ENCODE peak calls at places on chromosomes 3 and 15, in four cellular contexts. One of them, this sample, is unnamed.

GRCh38 chr3:146780251-146780650 is 175.1 kb upstream of the PLSCR5 start:
- DNase-seq in K562: no peak
- DNase-seq in HEK293T: no peak
- DNase-seq in HepG2: no peak
- DNase-seq in this sample: no peak

GRCh38 chr3:99108508-99108907 is 207.0 kb upstream of the DCBLD2 start:
- DNase-seq in K562: no peak
- DNase-seq in HEK293T: no peak
- DNase-seq in HepG2: no peak
- DNase-seq in this sample: no peak

GRCh38 chr3:98733055-98733777 is 29.9 kb upstream of the ST3GAL6 start:
- DNase-seq in K562: no peak
- DNase-seq in HEK293T: peak; percentile 43
- DNase-seq in HepG2: peak; percentile 12
- DNase-seq in this sample: no peak

GRCh38 chr15:45157056-45157455 is 27.3 kb downstream of the DUOX1 start:
- DNase-seq in K562: peak; percentile 45
- DNase-seq in HEK293T: no peak
- DNase-seq in HepG2: no peak
- DNase-seq in this sample: no peak

GRCh38 chr3:146115619-146116018 is 45.4 kb downstream of the PLOD2 start:
- DNase-seq in K562: no peak
- DNase-seq in HEK293T: no peak
- DNase-seq in HepG2: peak; percentile 90
- DNase-seq in this sample: no peak

GRCh38 chr15:57060799-57061198 is 142.4 kb downstream of the TCF12 start:
- DNase-seq in K562: no peak
- DNase-seq in HEK293T: no peak
- DNase-seq in HepG2: peak; percentile 75
- DNase-seq in this sample: no peak

GRCh38 chr15:69012761-69013364 is 1.6 kb upstream of the NOX5 start:
- DNase-seq in K562: no peak
- DNase-seq in HEK293T: no peak
- DNase-seq in HepG2: no peak
- DNase-seq in this sample: no peak

GRCh38 chr15:25481208-25481862 is 42.5 kb upstream of the UBE3A start:
- DNase-seq in K562: no peak
- DNase-seq in HEK293T: no peak
- DNase-seq in HepG2: no peak
- DNase-seq in this sample: no peak

GRCh38 chr3:133988631-133989161 is 41.0 kb downstream of the SLCO2A1 start:
- DNase-seq in K562: no peak
- DNase-seq in HEK293T: no peak
- DNase-seq in HepG2: no peak
- DNase-seq in this sample: no peak

GRCh38 chr3:102074951-102075350 is 225.6 kb downstream of the NFKBIZ start:
- DNase-seq in K562: no peak
- DNase-seq in HEK293T: no peak
- DNase-seq in HepG2: no peak
- DNase-seq in this sample: no peak

GRCh38 chr3:39529551-39529950 is 62.1 kb downstream of the MOBP start:
- DNase-seq in K562: no peak
- DNase-seq in HEK293T: no peak
- DNase-seq in HepG2: no peak
- DNase-seq in this sample: no peak

GRCh38 chr3:136350557-136350956 is 100.4 kb downstream of the PCCB start:
- DNase-seq in K562: no peak
- DNase-seq in HEK293T: no peak
- DNase-seq in HepG2: no peak
- DNase-seq in this sample: no peak

GRCh38 chr15:74240897-74241614 is 4.9 kb downstream of the CCDC33 start:
- DNase-seq in K562: no peak
- DNase-seq in HEK293T: no peak
- DNase-seq in HepG2: no peak
- DNase-seq in this sample: no peak

GRCh38 chr3:189726277-189726676 is 95.1 kb downstream of the TP63 start:
- DNase-seq in K562: no peak
- DNase-seq in HEK293T: no peak
- DNase-seq in HepG2: no peak
- DNase-seq in this sample: no peak

GRCh38 chr3:154132777-154133375 is 11.7 kb downstream of the ARHGEF26 start:
- DNase-seq in K562: no peak
- DNase-seq in HEK293T: peak; percentile 52
- DNase-seq in HepG2: no peak
- DNase-seq in this sample: no peak

GRCh38 chr3:129611812-129612349 is 5.4 kb upstream of the PLXND1 start:
- DNase-seq in K562: no peak
- DNase-seq in HEK293T: no peak
- DNase-seq in HepG2: peak; percentile 70
- DNase-seq in this sample: no peak

GRCh38 chr3:134211797-134212196 is 38.9 kb downstream of the RYK start:
- DNase-seq in K562: peak; percentile 61
- DNase-seq in HEK293T: peak; percentile 54
- DNase-seq in HepG2: peak; percentile 15
- DNase-seq in this sample: no peak

GRCh38 chr15:78831229-78832207 is 20.3 kb upstream of the ADAMTS7 start:
- DNase-seq in K562: no peak
- DNase-seq in HEK293T: no peak
- DNase-seq in HepG2: no peak
- DNase-seq in this sample: no peak

GRCh38 chr15:62972814-62973213 is 69.7 kb upstream of the TPM1 start:
- DNase-seq in K562: no peak
- DNase-seq in HEK293T: no peak
- DNase-seq in HepG2: no peak
- DNase-seq in this sample: no peak

GRCh38 chr3:11236588-11237461 is 35.4 kb upstream of the ATG7 start:
- DNase-seq in K562: peak; percentile 79
- DNase-seq in HEK293T: peak; percentile 63
- DNase-seq in HepG2: peak; percentile 39
- DNase-seq in this sample: no peak
- TF ChIP-seq TARDBP in K562: no peak
- TF ChIP-seq TARDBP in HEK293T: no peak
- TF ChIP-seq TARDBP in HepG2: no peak
- TF ChIP-seq TARDBP in this sample: no peak

DNA sequence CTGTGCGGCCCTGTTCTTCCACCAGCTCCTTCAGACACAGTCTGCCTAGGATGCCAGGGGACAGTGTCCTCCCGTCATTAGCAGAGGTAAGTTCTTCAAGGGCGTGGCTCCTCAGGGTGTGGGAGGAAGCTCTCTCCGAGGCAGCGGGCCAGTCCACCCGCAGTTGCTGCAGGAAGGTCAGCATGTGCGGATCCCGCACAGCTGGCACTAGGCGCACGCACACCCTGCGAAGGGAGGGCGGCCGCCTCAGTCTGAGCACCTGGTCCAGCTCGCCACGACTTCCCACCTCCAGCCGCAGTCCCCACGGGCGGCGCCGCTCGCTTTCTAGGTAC is 768 bp downstream of the DALRD3 start:
- DNase-seq in K562: peak; percentile 63
- DNase-seq in HEK293T: no peak
- DNase-seq in HepG2: no peak
- DNase-seq in this sample: no peak
- TF ChIP-seq TARDBP in K562: no peak
- TF ChIP-seq TARDBP in HEK293T: no peak
- TF ChIP-seq TARDBP in HepG2: no peak
- TF ChIP-seq TARDBP in this sample: no peak

DNA sequence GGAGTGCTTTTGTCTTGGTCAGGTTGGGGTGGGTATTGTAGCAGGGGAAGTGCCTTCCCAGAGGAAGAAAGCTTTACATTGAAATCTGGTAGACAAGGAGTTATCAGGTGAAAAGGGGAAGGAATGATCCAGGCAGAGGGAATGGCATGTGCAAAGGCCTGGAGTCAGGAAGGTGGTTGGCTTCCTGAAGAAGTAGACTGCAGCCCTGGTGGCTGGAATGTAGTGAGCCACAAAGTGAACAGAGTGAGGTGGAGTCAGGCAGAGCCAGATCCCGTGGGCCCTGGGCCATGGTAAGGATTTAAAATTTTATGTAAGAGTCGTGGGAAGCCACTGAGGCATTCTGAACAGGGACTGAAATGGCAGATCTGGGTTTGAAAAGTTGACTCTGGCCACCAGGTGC is 58.3 kb downstream of the RAB11A start:
- DNase-seq in K562: no peak
- DNase-seq in HEK293T: no peak
- DNase-seq in HepG2: no peak
- DNase-seq in this sample: no peak
- TF ChIP-seq TARDBP in K562: no peak
- TF ChIP-seq TARDBP in HEK293T: no peak
- TF ChIP-seq TARDBP in HepG2: no peak
- TF ChIP-seq TARDBP in this sample: no peak

DNA sequence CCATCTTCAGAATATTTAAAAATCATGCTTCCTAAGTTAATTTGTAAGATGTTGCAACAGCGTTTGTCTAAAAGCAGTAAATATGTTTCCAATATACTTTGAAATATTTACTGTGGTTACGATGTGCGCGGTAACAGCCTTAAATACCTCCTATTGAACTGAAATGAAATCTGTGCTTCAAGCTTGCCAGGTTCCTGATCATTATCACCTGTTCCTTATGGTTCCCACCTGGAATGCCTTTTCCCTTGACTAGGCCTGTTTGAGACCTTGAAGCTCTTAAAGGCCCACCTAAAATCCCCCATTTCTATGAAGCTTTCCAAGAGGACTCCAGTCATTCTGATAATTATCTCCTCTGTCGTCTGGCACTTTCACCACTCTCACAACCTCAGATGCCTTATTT is 146.7 kb downstream of the NAALADL2 start:
- DNase-seq in K562: no peak
- DNase-seq in HEK293T: no peak
- DNase-seq in HepG2: no peak
- DNase-seq in this sample: no peak
- TF ChIP-seq TARDBP in K562: no peak
- TF ChIP-seq TARDBP in HEK293T: no peak
- TF ChIP-seq TARDBP in HepG2: no peak
- TF ChIP-seq TARDBP in this sample: no peak

DNA sequence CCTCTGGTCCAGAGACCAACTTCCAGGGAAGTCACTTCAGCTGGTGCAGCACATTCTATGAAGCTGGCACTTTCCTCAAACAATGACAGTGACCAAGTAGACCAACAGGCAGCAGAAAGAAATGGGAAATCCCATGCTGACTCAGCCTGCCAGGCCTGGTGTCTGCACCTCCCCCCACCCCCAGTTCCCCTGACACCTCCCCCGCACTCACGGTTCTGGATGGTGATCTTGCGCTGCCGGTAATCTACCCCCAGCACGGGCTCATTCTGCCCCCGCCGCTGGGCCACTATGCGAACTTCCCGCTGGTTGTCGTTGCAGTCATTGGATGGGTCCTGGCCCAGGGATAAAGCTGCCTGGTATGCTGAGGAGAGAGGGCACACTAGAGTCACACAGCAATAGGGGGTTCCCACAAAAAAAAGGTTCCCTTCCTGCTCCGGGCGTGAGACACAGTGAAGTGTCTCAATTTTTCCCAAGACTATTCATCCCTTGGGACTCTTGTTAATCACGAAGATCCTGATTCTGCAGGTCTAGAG is 16.9 kb downstream of the ILDR1 start:
- DNase-seq in K562: peak; percentile 47
- DNase-seq in HEK293T: no peak
- DNase-seq in HepG2: no peak
- DNase-seq in this sample: peak; percentile 74
- TF ChIP-seq TARDBP in K562: no peak
- TF ChIP-seq TARDBP in HEK293T: no peak
- TF ChIP-seq TARDBP in HepG2: no peak
- TF ChIP-seq TARDBP in this sample: no peak

GRCh38 chr3:168426196-168426595 is 330.5 kb upstream of the GOLIM4 start:
- DNase-seq in K562: no peak
- DNase-seq in HEK293T: no peak
- DNase-seq in HepG2: no peak
- DNase-seq in this sample: no peak
- TF ChIP-seq TARDBP in K562: no peak
- TF ChIP-seq TARDBP in HEK293T: no peak
- TF ChIP-seq TARDBP in HepG2: no peak
- TF ChIP-seq TARDBP in this sample: no peak

GRCh38 chr3:105013657-105014056 is 353.1 kb upstream of the ALCAM start:
- DNase-seq in K562: no peak
- DNase-seq in HEK293T: no peak
- DNase-seq in HepG2: no peak
- DNase-seq in this sample: no peak

DNA sequence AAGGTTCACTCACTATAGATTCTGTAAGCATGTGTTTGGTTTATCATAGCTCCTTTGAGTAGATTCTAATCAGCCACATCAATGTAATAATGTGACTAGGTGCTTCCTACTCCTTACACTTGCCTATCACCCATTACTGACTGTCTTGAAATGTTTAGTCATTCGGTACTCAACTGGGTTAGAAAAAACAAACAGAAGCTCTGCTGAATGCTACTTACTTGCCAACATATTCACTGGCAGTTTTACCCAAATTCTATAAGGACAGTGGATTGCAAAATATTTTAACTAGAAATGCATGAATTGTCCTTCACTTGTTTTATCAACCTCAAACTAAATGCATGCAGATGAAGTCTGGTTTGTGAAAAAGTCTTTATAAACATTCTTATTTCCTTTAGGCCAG is 352.1 kb upstream of the ALCAM start:
- DNase-seq in K562: no peak
- DNase-seq in HEK293T: no peak
- DNase-seq in HepG2: no peak
- DNase-seq in this sample: no peak
- TF ChIP-seq TARDBP in K562: no peak
- TF ChIP-seq TARDBP in HEK293T: no peak
- TF ChIP-seq TARDBP in HepG2: no peak
- TF ChIP-seq TARDBP in this sample: no peak

DNA sequence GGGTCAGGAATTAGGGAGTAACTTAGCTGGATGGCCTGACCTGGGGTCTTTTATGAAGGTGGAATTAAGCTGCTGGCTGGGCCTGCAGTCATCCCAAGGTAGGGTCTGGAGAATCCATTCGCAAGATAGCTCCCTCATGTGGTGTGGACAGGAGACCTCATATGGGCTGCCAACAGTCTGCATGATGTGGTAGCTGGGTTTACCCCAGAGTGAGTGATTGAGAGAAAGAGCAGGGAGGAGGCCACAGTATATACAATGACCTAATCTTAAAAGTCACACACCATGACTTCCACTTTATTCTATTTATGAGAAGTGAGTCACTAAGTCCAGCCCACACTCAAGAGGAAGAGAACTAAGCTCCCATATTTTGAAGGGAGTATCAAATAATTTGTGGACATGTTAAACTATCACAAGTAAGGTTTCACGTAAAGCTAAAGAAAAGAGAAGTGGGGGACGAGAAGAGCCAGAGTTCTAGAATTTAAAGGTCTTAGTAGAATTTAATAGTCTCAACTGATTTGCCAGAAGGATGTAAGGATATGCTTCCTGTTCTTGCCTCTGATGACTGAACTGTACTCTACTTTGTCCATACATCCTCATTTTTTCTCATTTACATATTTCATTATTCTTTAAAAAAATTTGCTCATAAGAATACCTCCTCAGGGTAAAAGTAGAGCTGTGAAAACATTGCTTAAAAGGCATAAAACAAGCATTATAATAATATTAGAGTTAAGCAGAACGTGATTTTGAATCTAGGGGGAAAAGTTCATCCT is 184.4 kb downstream of the PEX5L start:
- DNase-seq in K562: peak; percentile 11
- DNase-seq in HEK293T: no peak
- DNase-seq in HepG2: peak; percentile 10
- DNase-seq in this sample: no peak
- TF ChIP-seq TARDBP in K562: no peak
- TF ChIP-seq TARDBP in HEK293T: no peak
- TF ChIP-seq TARDBP in HepG2: no peak
- TF ChIP-seq TARDBP in this sample: no peak

This sample was measured in GM12878.